ENCODE peak calls at places on chromosomes 1 and 21, in ten cellular contexts. R is pancreas, S is heart left ventricle, G is endodermal cell, N is thoracic aorta, B is cardiac muscle cell, I is right lobe of liver, O is dorsolateral prefrontal cortex, Z is brain microvascular endothelial cell, P is thyroid gland. X is an unnamed sample.
A peak's percentile ranks its signal among the peaks of the same experiment; 100 is the strongest.

GRCh38 chr1:16397095-16397494 is 30.1 kb downstream of the SZRD1 start:
- DNase-seq in R (no peak), S (no peak), G (no peak), N (no peak), B (peak; percentile 28), I (no peak), O (no peak), Z (no peak), P (no peak), X (no peak)

GRCh38 chr1:232968965-232969364 is 18.6 kb downstream of the NTPCR start:
- DNase-seq in R (no peak), S (peak; percentile 51), G (no peak), N (no peak), B (peak; percentile 75), I (no peak), O (no peak), Z (no peak), P (peak; percentile 21), X (no peak)

GRCh38 chr1:52364235-52364839 is 1.7 kb downstream of the CC2D1B start:
- DNase-seq in R (peak; percentile 33), S (no peak), G (peak; percentile 66), N (no peak), B (no peak), I (no peak), O (no peak), Z (no peak), P (no peak), X (no peak)

GRCh38 chr21:42652527-42653491 is 612 bp upstream of the PDE9A start:
- DNase-seq in R (peak; percentile 73), S (peak; percentile 70), G (peak; percentile 87), N (no peak), B (peak; percentile 45), I (peak; percentile 85), O (peak; percentile 66), Z (no peak), P (peak; percentile 94), X (peak; percentile 91)

GRCh38 chr1:75074719-75075395 is 59.3 kb upstream of the LHX8 start:
- DNase-seq in R (no peak), S (no peak), G (no peak), N (no peak), B (no peak), I (no peak), O (no peak), Z (no peak), P (no peak), X (no peak)

GRCh38 chr1:58580186-58580585 is 3.1 kb upstream of the TACSTD2 start:
- DNase-seq in R (no peak), S (no peak), G (no peak), N (no peak), B (no peak), I (no peak), O (no peak), Z (no peak), P (no peak), X (no peak)

GRCh38 chr21:35528109-35529042 is 479.3 kb upstream of the RUNX1 start:
- DNase-seq in R (no peak), S (peak; percentile 14), G (no peak), N (no peak), B (peak; percentile 32), I (no peak), O (no peak), Z (peak; percentile 17), P (peak; percentile 53), X (no peak)

GRCh38 chr1:3530086-3530930 is 75.8 kb downstream of the ARHGEF16 start:
- DNase-seq in R (peak; percentile 47), S (no peak), G (peak; percentile 77), N (no peak), B (no peak), I (peak; percentile 58), O (no peak), Z (no peak), P (peak; percentile 52), X (no peak)

GRCh38 chr1:213008564-213008963 is 7.1 kb downstream of the ANGEL2 start:
- DNase-seq in R (no peak), S (no peak), G (no peak), N (no peak), B (no peak), I (no peak), O (no peak), Z (no peak), P (no peak), X (no peak)

GRCh38 chr1:5994713-5995621 is 2.7 kb upstream of the NPHP4 start:
- DNase-seq in R (no peak), S (no peak), G (no peak), N (no peak), B (no peak), I (no peak), O (no peak), Z (no peak), P (no peak), X (no peak)

GRCh38 chr1:186473047-186473446 is 12.1 kb upstream of the PDC start:
- DNase-seq in R (no peak), S (no peak), G (no peak), N (no peak), B (no peak), I (no peak), O (no peak), Z (no peak), P (no peak), X (no peak)

GRCh38 chr1:209249785-209250441 is 333.6 kb upstream of the CAMK1G start:
- DNase-seq in R (no peak), S (no peak), G (no peak), N (no peak), B (no peak), I (no peak), O (no peak), Z (no peak), P (no peak), X (no peak)

GRCh38 chr1:201350884-201351283 is 26.6 kb downstream of the TNNT2 start:
- DNase-seq in R (no peak), S (no peak), G (no peak), N (no peak), B (no peak), I (no peak), O (no peak), Z (no peak), P (no peak), X (no peak)

GRCh38 chr21:38716942-38717341 is 88.8 kb upstream of the ETS2 start:
- DNase-seq in R (no peak), S (no peak), G (no peak), N (no peak), B (no peak), I (no peak), O (no peak), Z (peak; percentile 24), P (no peak), X (no peak)

GRCh38 chr1:217889401-217889800 is 258.3 kb downstream of the SPATA17 start:
- DNase-seq in R (no peak), S (no peak), G (peak; percentile 94), N (no peak), B (no peak), I (no peak), O (no peak), Z (no peak), P (peak; percentile 5), X (no peak)

GRCh38 chr1:7519861-7520408 is 251.2 kb upstream of the VAMP3 start:
- DNase-seq in R (no peak), S (no peak), G (no peak), N (no peak), B (no peak), I (no peak), O (no peak), Z (no peak), P (no peak), X (no peak)
- TF ChIP-seq CTCF in R (no peak), S (no peak), G (no peak), N (no peak), B (no peak), I (no peak), O (no peak), Z (no peak), P (no peak), X (no peak)

GRCh38 chr1:164725401-164725800 is 166.4 kb downstream of the PBX1 start:
- DNase-seq in R (no peak), S (no peak), G (no peak), N (no peak), B (peak; percentile 80), I (no peak), O (no peak), Z (no peak), P (no peak), X (no peak)
- H3K27ac ChIP-seq in R (no peak overlapping the region), S (no peak overlapping the region), G (no peak overlapping the region), N (no peak overlapping the region), B (peak overlapping the region; percentile 20), I (no peak overlapping the region), O (peak overlapping the region; percentile 15), Z (peak overlapping the region; percentile 40), P (no peak overlapping the region), X (no peak overlapping the region)

GRCh38 chr1:203776636-203777035 is 11.7 kb downstream of the LAX1 start:
- DNase-seq in R (no peak), S (peak; percentile 14), G (no peak), N (no peak), B (no peak), I (no peak), O (peak; percentile 19), Z (no peak), P (no peak), X (no peak)
- TF ChIP-seq CTCF in R (no peak), S (peak; percentile 19), G (peak; percentile 44), N (no peak), B (no peak), I (peak; percentile 34), O (no peak), Z (peak; percentile 26), P (no peak), X (peak; percentile 34)

GRCh38 chr1:231707407-231707806 is 80.8 kb downstream of the DISC1 start:
- DNase-seq in R (no peak), S (no peak), G (no peak), N (no peak), B (no peak), I (no peak), O (no peak), Z (no peak), P (no peak), X (no peak)

GRCh38 chr1:231702321-231702720 is 75.7 kb downstream of the DISC1 start:
- DNase-seq in R (no peak), S (no peak), G (no peak), N (no peak), B (peak; percentile 28), I (no peak), O (no peak), Z (no peak), P (no peak), X (no peak)

GRCh38 chr1:231708394-231708793 is 81.8 kb downstream of the DISC1 start:
- DNase-seq in R (no peak), S (no peak), G (no peak), N (no peak), B (no peak), I (no peak), O (no peak), Z (no peak), P (no peak), X (no peak)

GRCh38 chr1:231702804-231703203 is 76.2 kb downstream of the DISC1 start:
- DNase-seq in R (no peak), S (no peak), G (no peak), N (no peak), B (peak; percentile 54), I (no peak), O (no peak), Z (peak; percentile 16), P (no peak), X (no peak)

GRCh38 chr1:231705860-231706553 is 79.4 kb downstream of the DISC1 start:
- DNase-seq in R (no peak), S (no peak), G (no peak), N (no peak), B (peak; percentile 64), I (no peak), O (no peak), Z (no peak), P (no peak), X (no peak)
- H3K27ac ChIP-seq in R (no peak overlapping the region), S (no peak overlapping the region), G (no peak overlapping the region), N (no peak overlapping the region), B (no peak overlapping the region), I (no peak overlapping the region), O (no peak overlapping the region), Z (no peak overlapping the region), P (no peak overlapping the region), X (no peak overlapping the region)

X was measured in adrenal gland.